ENCODE peak calls at places on chromosomes 13 and 19, in four cellular contexts. A is H1, U is HepG2, L is GM12878. G is an unnamed sample.

GRCh38 chr13:57045816-57046691 is 94.7 kb upstream of the PRR20A start:
- DNase-seq in A (no peak), U (no peak), L (no peak), G (no peak)

GRCh38 chr13:29573190-29573589 is 22.3 kb downstream of the SLC7A1 start:
- DNase-seq in A (no peak), U (no peak), L (no peak), G (no peak)

GRCh38 chr19:35793381-35794165 is 18.2 kb downstream of the ARHGAP33 start:
- DNase-seq in A (no peak), U (no peak), L (no peak), G (no peak)

GRCh38 chr13:110913911-110914292 is 967 bp downstream of the ANKRD10 start:
- DNase-seq in A (no peak), U (no peak), L (no peak), G (no peak)

GRCh38 chr13:76339649-76340048 is 546.6 kb downstream of the KCTD12 start:
- DNase-seq in A (no peak), U (no peak), L (no peak), G (no peak)

GRCh38 chr19:32165750-32166149 is 179.7 kb upstream of the ZNF507 start:
- DNase-seq in A (peak; percentile 14), U (no peak), L (no peak), G (no peak)

GRCh38 chr19:17069249-17069648 is 6.0 kb downstream of the HAUS8 start:
- DNase-seq in A (no peak), U (no peak), L (no peak), G (no peak)

GRCh38 chr13:93002071-93002470 is 224.5 kb upstream of the GPC6 start:
- DNase-seq in A (no peak), U (no peak), L (no peak), G (no peak)

GRCh38 chr19:55383279-55383788 is 758 bp downstream of the TMEM238 start:
- DNase-seq in A (no peak), U (no peak), L (no peak), G (no peak)

GRCh38 chr19:12789098-12789903 is 2.0 kb upstream of the JUNB start:
- DNase-seq in A (no peak), U (no peak), L (no peak), G (no peak)

GRCh38 chr13:66835040-66835628 is 395.0 kb downstream of the PCDH9 start:
- DNase-seq in A (no peak), U (peak; percentile 24), L (no peak), G (no peak)

GRCh38 chr19:19294914-19295313 is 21.8 kb upstream of the TM6SF2 start:
- DNase-seq in A (no peak), U (no peak), L (no peak), G (no peak)

GRCh38 chr13:75838366-75839017 is 202.4 kb downstream of the LMO7 start:
- DNase-seq in A (no peak), U (no peak), L (no peak), G (no peak)

GRCh38 chr19:709196-709964 is 645 bp downstream of the PALM start:
- DNase-seq in A (peak; percentile 57), U (no peak), L (no peak), G (no peak)

GRCh38 chr19:1651548-1652394 is 644 bp downstream of the TCF3 start:
- DNase-seq in A (no peak), U (no peak), L (no peak), G (no peak)

GRCh38 chr13:94988654-94989053 is 276.3 kb upstream of the SOX21 start:
- DNase-seq in A (no peak), U (peak; percentile 7), L (no peak), G (no peak)

GRCh38 chr13:25276748-25277147 is 10.5 kb downstream of the MTMR6 start:
- DNase-seq in A (no peak), U (no peak), L (no peak), G (no peak)

GRCh38 chr19:1252818-1253513 is 4.6 kb downstream of the MIDN start:
- DNase-seq in A (no peak), U (peak; percentile 82), L (no peak), G (no peak)

GRCh38 chr19:48511800-48512503 is at the start of gene LMTK3:
- DNase-seq in A (peak; percentile 82), U (no peak), L (no peak), G (no peak)

GRCh38 chr13:80400834-80401450 is 60.0 kb upstream of the SPRY2 start:
- DNase-seq in A (no peak), U (no peak), L (peak; percentile 13), G (no peak)

GRCh38 chr19:31349160-31349881 is at the start of gene TSHZ3:
- DNase-seq in A (peak; percentile 80), U (no peak), L (no peak), G (no peak)

GRCh38 chr13:44796597-44797517 is 192.4 kb downstream of the NUFIP1 start:
- DNase-seq in A (no peak), U (no peak), L (no peak), G (no peak)

GRCh38 chr13:110422913-110423688 is 116.0 kb downstream of the COL4A2 start:
- DNase-seq in A (no peak), U (no peak), L (no peak), G (no peak)

DNA sequence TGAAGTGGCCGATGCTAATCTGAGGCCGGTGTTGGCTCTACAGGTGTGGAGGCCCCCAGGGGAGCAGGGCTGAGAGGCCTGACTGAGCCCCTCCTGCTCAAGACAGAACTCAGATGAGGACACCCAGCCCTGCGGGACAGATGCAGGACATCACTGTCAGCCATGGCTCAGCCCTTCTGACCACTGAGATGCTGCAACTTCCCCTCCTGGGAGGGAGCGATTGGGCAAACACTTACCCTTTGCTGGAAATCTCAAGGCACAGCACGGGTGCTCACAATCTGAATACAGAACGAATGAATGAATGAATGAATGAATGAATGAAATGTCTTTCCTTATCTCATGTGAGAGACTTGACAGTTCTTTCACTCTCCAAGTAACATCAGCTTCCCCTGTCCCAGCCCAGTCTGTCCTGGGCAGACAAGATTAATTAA is 3.5 kb upstream of the SIGLEC7 start:
- DNase-seq in A (no peak), U (no peak), L (no peak), G (no peak)
- H3K9ac ChIP-seq in A (no peak overlapping the region), U (no peak overlapping the region), L (no peak overlapping the region), G (no peak overlapping the region)

GRCh38 chr13:30933334-30933681 is 852 bp downstream of the TEX26 start:
- DNase-seq in A (no peak), U (no peak), L (no peak), G (no peak)

GRCh38 chr13:30934803-30935202 is 2.3 kb downstream of the TEX26 start:
- DNase-seq in A (no peak), U (no peak), L (no peak), G (no peak)

GRCh38 chr13:30928971-30929370 is 3.5 kb upstream of the TEX26 start:
- DNase-seq in A (no peak), U (no peak), L (no peak), G (no peak)

GRCh38 chr13:30934381-30934780 is 1.9 kb downstream of the TEX26 start:
- DNase-seq in A (no peak), U (peak; percentile 30), L (no peak), G (peak; percentile 2)

GRCh38 chr13:30932481-30933333 is at the start of gene TEX26:
- DNase-seq in A (peak; percentile 86), U (no peak), L (no peak), G (no peak)
- H3K4me3 ChIP-seq in A (peak within 1 kb of the TSS; percentile 21), U (no peak within 1 kb of the TSS), L (no peak within 1 kb of the TSS), G (peak within 1 kb of the TSS; percentile 19)

GRCh38 chr13:47457631-47458030 is 543.4 kb downstream of the SUCLA2 start:
- DNase-seq in A (no peak), U (no peak), L (no peak), G (no peak)

GRCh38 chr13:47463002-47463401 is 538.1 kb downstream of the SUCLA2 start:
- DNase-seq in A (no peak), U (no peak), L (no peak), G (no peak)

GRCh38 chr13:47463726-47464125 is 537.3 kb downstream of the SUCLA2 start:
- DNase-seq in A (no peak), U (no peak), L (no peak), G (no peak)

GRCh38 chr13:47455581-47455980 is 545.5 kb downstream of the SUCLA2 start:
- DNase-seq in A (no peak), U (no peak), L (no peak), G (no peak)

DNA sequence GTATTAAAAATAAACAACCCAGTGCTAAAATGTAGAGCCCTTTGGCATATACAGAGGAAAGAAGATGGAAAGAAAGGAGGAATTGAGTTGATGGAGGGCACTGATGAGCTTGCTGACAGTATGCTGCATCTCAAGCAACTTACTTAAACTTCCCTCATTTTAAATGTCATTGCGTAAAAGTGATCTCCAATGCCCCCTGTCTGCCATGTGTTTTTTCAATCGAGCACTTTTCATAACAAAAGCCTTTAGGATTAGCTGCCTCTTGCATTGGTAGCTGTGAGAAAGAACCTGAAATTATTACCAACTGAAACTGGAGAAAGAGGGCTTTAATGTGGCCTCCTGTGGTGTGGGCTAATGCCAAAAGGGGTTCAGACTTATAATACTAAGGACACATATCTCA is 541.6 kb downstream of the SUCLA2 start:
- DNase-seq in A (no peak), U (no peak), L (no peak), G (no peak)
- TF ChIP-seq SUZ12 in A (no peak), U (no peak), L (no peak), G (no peak)

GRCh38 chr19:58034476-58034790 is 608 bp downstream of the ZSCAN1 start:
- DNase-seq in A (peak; percentile 60), U (no peak), L (no peak), G (no peak)
- H3K9ac ChIP-seq in A (no peak overlapping the region), U (no peak overlapping the region), L (no peak overlapping the region), G (peak overlapping the region; percentile 85)

DNA sequence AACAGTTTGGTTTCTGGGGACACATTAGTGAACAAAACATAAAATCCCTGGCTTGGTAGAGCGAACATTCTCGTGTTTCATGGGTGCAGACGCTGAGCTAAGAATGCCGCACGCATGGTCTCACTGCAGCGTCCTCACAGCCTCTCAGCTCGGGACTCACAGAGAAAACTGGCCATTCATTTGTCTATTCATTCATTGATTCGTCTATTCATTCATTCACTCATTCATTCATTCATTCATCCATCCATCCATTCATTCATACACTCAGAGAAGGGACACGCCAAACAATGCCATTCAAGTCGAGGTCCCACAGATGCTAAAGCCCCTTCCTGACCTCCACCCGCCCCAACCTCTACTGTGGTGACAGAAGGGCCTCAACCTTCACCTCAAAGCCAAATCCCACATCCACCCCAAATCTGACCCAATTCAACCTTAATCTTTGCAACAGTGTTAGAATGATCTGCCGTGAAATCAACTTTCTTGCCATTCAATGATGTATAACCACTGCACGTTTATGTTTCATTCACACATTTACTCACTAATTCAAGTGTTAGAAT is 35.1 kb upstream of the OLFM2 start:
- DNase-seq in A (no peak), U (no peak), L (no peak), G (no peak)
- H3K4me3 ChIP-seq in A (no peak overlapping the region), U (no peak overlapping the region), L (no peak overlapping the region), G (no peak overlapping the region)

G was measured in NT2/D1.